ENCODE peak calls at places on chromosomes 2 and 18, in ten cellular contexts. I, H, O, S, J, K, G, C, E and T are unnamed samples. For H3K4me1, the result is how much of the 10 kb centered on the place peaks cover.

GRCh38 chr2:29562319-29562718 is 359.1 kb downstream of the ALK start:
- DNase-seq in I (no peak), H (no peak), O (no peak), S (no peak), J (no peak), K (no peak), G (no peak), C (no peak), E (no peak), T (peak)

GRCh38 chr2:66813525-66813924 is 378.6 kb downstream of the MEIS1 start:
- DNase-seq in I (no peak), H (no peak), O (no peak), S (no peak), J (no peak), K (no peak), G (no peak), C (no peak), E (no peak), T (no peak)

GRCh38 chr18:39448942-39449341 is 1883.3 kb upstream of the CELF4 start:
- DNase-seq in I (no peak), H (no peak), O (no peak), S (no peak), J (no peak), K (no peak), G (no peak), C (no peak), E (no peak), T (no peak)

GRCh38 chr2:123747316-123747715 is 277.8 kb upstream of the CNTNAP5 start:
- DNase-seq in I (no peak), H (no peak), O (no peak), S (no peak), J (no peak), K (no peak), G (no peak), C (no peak), E (no peak), T (no peak)

GRCh38 chr18:26549486-26550435 is 1.4 kb upstream of the KCTD1 start:
- DNase-seq in I (peak), H (peak), O (peak), S (no peak), J (peak), K (peak), G (peak), C (peak), E (peak), T (no peak)

GRCh38 chr18:51153659-51154371 is 43.7 kb downstream of the MEX3C start:
- DNase-seq in I (no peak), H (peak), O (peak), S (no peak), J (peak), K (no peak), G (no peak), C (no peak), E (no peak), T (peak)

GRCh38 chr18:421236-422155 is 79.0 kb downstream of the COLEC12 start:
- DNase-seq in I (no peak), H (no peak), O (no peak), S (no peak), J (no peak), K (no peak), G (no peak), C (no peak), E (peak), T (no peak)

GRCh38 chr2:239222346-239223028 is 178.3 kb downstream of the HDAC4 start:
- DNase-seq in I (peak), H (no peak), O (no peak), S (no peak), J (no peak), K (peak), G (no peak), C (peak), E (no peak), T (no peak)

GRCh38 chr2:16012626-16013501 is 72.5 kb downstream of the MYCN start:
- DNase-seq in I (no peak), H (peak), O (no peak), S (no peak), J (peak), K (no peak), G (peak), C (peak), E (no peak), T (no peak)

DNA sequence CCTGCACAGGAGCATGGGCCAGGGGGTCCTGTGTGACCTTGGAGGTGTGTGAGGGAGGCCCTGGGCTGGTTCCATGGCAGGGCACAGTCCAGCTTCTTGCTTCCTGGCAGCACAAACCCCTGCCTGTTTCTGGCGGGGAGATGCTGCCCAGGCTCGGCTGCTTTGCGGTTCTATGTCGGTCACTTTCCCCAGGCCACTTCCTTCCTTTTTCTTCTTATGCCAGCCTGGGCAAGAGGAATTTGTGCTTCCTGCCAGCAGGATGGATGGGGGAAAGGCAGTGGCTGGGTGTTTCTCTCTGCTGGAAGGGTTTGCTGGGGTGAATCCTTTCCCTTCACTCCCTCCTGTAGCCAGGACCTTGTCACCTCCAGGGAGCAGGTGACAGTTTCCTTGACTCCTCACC is 24.3 kb downstream of the ASAP2 start:
- DNase-seq in I (no peak), H (peak), O (no peak), S (no peak), J (no peak), K (no peak), G (no peak), C (no peak), E (no peak), T (no peak)
- H3K4me1 ChIP-seq in I (half or more), H (half or more), O (under half), S (half or more), J (half or more), K (half or more), G (under half), C (half or more), E (half or more), T (half or more)

DNA sequence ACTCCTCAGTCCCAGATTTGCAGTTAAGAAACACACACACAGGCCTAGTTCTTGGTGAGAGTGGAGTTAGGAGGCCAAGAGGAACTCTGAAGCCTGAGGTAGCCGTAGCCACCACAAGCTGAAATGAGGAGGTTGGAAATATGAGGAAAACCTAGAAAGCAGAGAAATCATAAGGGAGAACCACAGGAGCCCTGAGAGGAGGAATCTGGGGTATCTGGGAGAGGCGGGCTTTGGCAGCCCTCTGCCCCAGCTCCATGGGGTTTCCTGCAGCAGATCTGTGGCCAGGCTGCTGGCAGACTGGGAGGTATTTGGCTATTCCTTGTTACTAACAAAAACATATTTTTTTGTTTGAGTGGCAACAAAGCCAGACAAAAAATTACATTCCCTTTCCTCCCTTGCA is 11.0 kb downstream of the SOX11 start:
- DNase-seq in I (no peak), H (no peak), O (no peak), S (peak), J (no peak), K (no peak), G (no peak), C (no peak), E (no peak), T (peak)
- TF ChIP-seq POLR2AphosphoS5 in I (no peak), H (no peak), O (no peak), S (no peak), J (no peak), K (no peak), G (no peak), C (no peak), E (no peak), T (no peak)

DNA sequence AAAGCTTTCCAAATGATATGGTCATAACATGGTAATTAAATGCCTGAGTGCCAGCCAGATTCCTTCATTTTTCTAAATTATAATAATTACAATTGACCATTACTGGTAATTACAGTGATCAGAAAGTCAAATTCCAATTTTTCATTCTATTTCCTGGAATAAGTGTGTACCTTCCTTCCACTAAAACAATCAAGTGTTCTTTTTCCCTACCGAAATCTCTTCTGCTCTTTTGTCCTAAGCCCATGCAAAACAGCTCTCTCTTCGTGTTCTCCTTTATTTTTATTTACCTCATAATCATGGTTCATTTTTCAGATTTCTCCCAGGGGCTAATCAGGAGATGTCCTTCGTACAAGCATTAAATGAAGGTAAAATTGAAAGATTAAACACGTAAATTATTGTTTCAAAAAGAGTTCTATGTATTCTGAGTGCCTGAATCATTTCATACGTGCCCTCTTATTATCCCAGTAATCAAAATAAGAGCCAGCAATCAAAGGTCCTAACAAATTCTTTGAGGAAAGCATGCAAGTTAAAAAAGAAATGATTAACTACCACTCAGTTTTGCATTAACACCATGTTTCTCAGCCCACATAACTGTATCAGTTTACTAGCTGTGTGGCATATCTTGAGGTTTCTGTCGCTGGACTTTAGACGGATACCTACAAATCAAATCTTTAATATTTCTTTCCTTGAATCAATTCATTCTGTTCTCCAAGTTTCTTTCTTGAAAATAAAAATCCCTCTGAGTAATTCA is 669.1 kb upstream of the CHAC2 start:
- DNase-seq in I (no peak), H (no peak), O (no peak), S (no peak), J (no peak), K (no peak), G (no peak), C (no peak), E (no peak), T (no peak)
- H3K27ac ChIP-seq in I (no peak), H (no peak), O (no peak), S (no peak), J (no peak), K (no peak), G (no peak), C (no peak), E (no peak), T (no peak)

GRCh38 chr2:111175615-111176014 is 54.9 kb downstream of the BCL2L11 start:
- DNase-seq in I (no peak), H (no peak), O (peak), S (no peak), J (no peak), K (no peak), G (no peak), C (no peak), E (no peak), T (no peak)
- H3K4me1 ChIP-seq in I (under half), H (under half), O (under half), S (under half), J (under half), K (under half), G (under half), C (under half), E (under half), T (under half)

DNA sequence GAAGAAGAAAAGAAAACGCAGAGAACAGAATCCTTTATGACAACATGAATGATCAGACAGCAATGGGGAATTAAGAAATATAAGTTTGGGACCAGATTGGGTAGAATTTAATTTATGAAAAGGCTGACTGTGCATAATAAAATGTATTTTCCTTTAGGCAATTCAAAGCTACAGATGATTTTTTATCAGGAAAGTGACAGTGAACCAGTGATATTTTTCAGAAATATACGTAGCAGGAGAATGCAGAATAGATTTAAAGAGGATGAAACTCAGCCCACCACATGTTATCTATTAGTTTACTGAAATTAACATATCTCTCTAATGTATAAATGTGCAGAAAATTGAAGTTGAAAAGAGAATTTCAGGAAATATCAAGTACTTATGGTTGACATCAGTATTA is 110.0 kb downstream of the SCN2A start:
- DNase-seq in I (no peak), H (no peak), O (no peak), S (no peak), J (no peak), K (no peak), G (no peak), C (no peak), E (no peak), T (no peak)
- TF ChIP-seq POLR2AphosphoS5 in I (no peak), H (no peak), O (no peak), S (no peak), J (no peak), K (no peak), G (no peak), C (no peak), E (no peak), T (no peak)